ENCODE peak calls at places on chromosomes 7 and 10, in seven cellular contexts. Y, T, J, P, I, S and G are unnamed samples. For H3K27me3, the result is how much of the 10 kb centered on the place peaks cover.

GRCh38 chr10:123636598-123637325 is 29.4 kb upstream of the GPR26 start:
- DNase-seq in Y (no peak), T (no peak), J (no peak), P (no peak), I (no peak), S (no peak), G (no peak)

GRCh38 chr7:75534727-75535307 is 42.7 kb downstream of the SPDYE5 start:
- DNase-seq in Y (no peak), T (no peak), J (peak), P (no peak), I (no peak), S (no peak), G (no peak)

GRCh38 chr10:132130286-132131265 is 56.2 kb upstream of the DPYSL4 start:
- DNase-seq in Y (no peak), T (peak), J (no peak), P (no peak), I (no peak), S (no peak), G (peak)

GRCh38 chr10:77332256-77332655 is 305.4 kb downstream of the KCNMA1 start:
- DNase-seq in Y (no peak), T (no peak), J (no peak), P (no peak), I (no peak), S (no peak), G (no peak)

GRCh38 chr10:110425684-110426293 is 71.9 kb upstream of the DUSP5 start:
- DNase-seq in Y (no peak), T (no peak), J (peak), P (peak), I (no peak), S (no peak), G (no peak)

GRCh38 chr10:63157845-63158624 is 24.9 kb downstream of the NRBF2 start:
- DNase-seq in Y (peak), T (no peak), J (peak), P (peak), I (no peak), S (no peak), G (no peak)

GRCh38 chr10:126157127-126157526 is 231.2 kb downstream of the ADAM12 start:
- DNase-seq in Y (no peak), T (no peak), J (no peak), P (no peak), I (no peak), S (no peak), G (no peak)

GRCh38 chr7:14988941-14989340 is 86.4 kb upstream of the DGKB start:
- DNase-seq in Y (no peak), T (no peak), J (no peak), P (no peak), I (no peak), S (no peak), G (no peak)

GRCh38 chr7:155845226-155845625 is 33.0 kb upstream of the SHH start:
- DNase-seq in Y (no peak), T (no peak), J (no peak), P (no peak), I (no peak), S (no peak), G (no peak)

GRCh38 chr10:130719447-130719752 is 583.2 kb downstream of the GLRX3 start:
- DNase-seq in Y (no peak), T (no peak), J (no peak), P (no peak), I (no peak), S (no peak), G (no peak)

GRCh38 chr7:44320141-44320540 is 5.3 kb downstream of the CAMK2B start:
- DNase-seq in Y (no peak), T (no peak), J (no peak), P (no peak), I (no peak), S (no peak), G (no peak)

GRCh38 chr10:119480667-119481066 is 61.9 kb downstream of the RGS10 start:
- DNase-seq in Y (no peak), T (no peak), J (no peak), P (no peak), I (no peak), S (no peak), G (no peak)

GRCh38 chr7:107318523-107319160 is 149.8 kb downstream of the HBP1 start:
- DNase-seq in Y (no peak), T (no peak), J (peak), P (no peak), I (no peak), S (no peak), G (no peak)

GRCh38 chr7:89474456-89474855 is 678.9 kb upstream of the TEX47 start:
- DNase-seq in Y (no peak), T (no peak), J (no peak), P (no peak), I (no peak), S (no peak), G (no peak)

GRCh38 chr7:78924581-78924980 is 528.9 kb downstream of the MAGI2 start:
- DNase-seq in Y (no peak), T (no peak), J (peak), P (no peak), I (no peak), S (no peak), G (no peak)

GRCh38 chr10:106942035-106942662 is 222.4 kb downstream of the SORCS1 start:
- DNase-seq in Y (no peak), T (no peak), J (no peak), P (no peak), I (peak), S (peak), G (no peak)

GRCh38 chr10:79392506-79393176 is 45.4 kb downstream of the PPIF start:
- DNase-seq in Y (no peak), T (no peak), J (no peak), P (no peak), I (peak), S (peak), G (peak)

GRCh38 chr10:69685802-69686585 is 55.9 kb downstream of the FAM241B start:
- DNase-seq in Y (peak), T (peak), J (peak), P (peak), I (peak), S (peak), G (peak)

GRCh38 chr10:63209703-63210102 is 76.6 kb downstream of the NRBF2 start:
- DNase-seq in Y (no peak), T (no peak), J (no peak), P (no peak), I (no peak), S (no peak), G (no peak)

GRCh38 chr7:150784954-150785353 is 15.2 kb downstream of the TMEM176B start:
- DNase-seq in Y (no peak), T (no peak), J (no peak), P (no peak), I (no peak), S (peak), G (no peak)

GRCh38 chr10:24206926-24207701 is 1.8 kb upstream of the KIAA1217 start:
- DNase-seq in Y (no peak), T (no peak), J (no peak), P (no peak), I (no peak), S (no peak), G (no peak)

GRCh38 chr10:20737107-20737506 is 160.0 kb downstream of the NEBL start:
- DNase-seq in Y (no peak), T (no peak), J (no peak), P (no peak), I (no peak), S (no peak), G (no peak)

GRCh38 chr7:121748546-121748945 is 124.4 kb upstream of the PTPRZ1 start:
- DNase-seq in Y (no peak), T (no peak), J (no peak), P (no peak), I (no peak), S (no peak), G (no peak)

GRCh38 chr7:121744319-121744718 is 128.6 kb upstream of the PTPRZ1 start:
- DNase-seq in Y (no peak), T (no peak), J (no peak), P (no peak), I (no peak), S (no peak), G (no peak)

GRCh38 chr7:121745856-121746255 is 127.1 kb upstream of the PTPRZ1 start:
- DNase-seq in Y (no peak), T (no peak), J (no peak), P (no peak), I (no peak), S (no peak), G (no peak)

GRCh38 chr7:121741896-121742295 is 131.1 kb upstream of the PTPRZ1 start:
- DNase-seq in Y (no peak), T (no peak), J (peak), P (no peak), I (no peak), S (no peak), G (no peak)

DNA sequence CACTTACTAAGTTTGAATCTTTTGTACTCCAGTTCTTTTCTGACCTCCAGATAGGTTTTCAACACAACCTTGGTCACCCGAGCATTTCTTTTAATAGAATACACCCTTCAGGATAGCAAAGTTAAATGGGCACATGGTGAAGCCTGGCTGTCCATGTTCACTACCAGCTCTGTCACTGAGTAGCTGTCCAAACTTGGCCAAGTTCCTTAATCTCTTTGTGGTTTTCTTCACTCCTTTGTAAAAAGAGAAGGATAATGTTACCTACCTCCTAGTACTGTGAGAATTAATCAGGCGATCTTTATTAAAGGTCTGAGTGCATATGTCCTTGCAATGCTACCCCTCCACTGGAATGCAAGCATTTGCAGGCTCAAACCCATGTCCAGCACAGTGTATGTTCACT is 128.1 kb upstream of the PTPRZ1 start:
- DNase-seq in Y (no peak), T (no peak), J (no peak), P (no peak), I (no peak), S (no peak), G (no peak)
- H3K27me3 ChIP-seq in Y (under half), T (under half), J (under half), P (under half), I (under half), S (under half), G (under half)

GRCh38 chr7:140640727-140641531 is at the start of gene DENND2A:
- DNase-seq in Y (peak), T (peak), J (peak), P (no peak), I (peak), S (peak), G (peak)
- H3K27me3 ChIP-seq in Y (under half), T (half or more), J (under half), P (under half), I (under half), S (under half), G (under half)

GRCh38 chr10:122199070-122199469 is 72.0 kb upstream of the BTBD16 start:
- DNase-seq in Y (no peak), T (no peak), J (no peak), P (no peak), I (peak), S (no peak), G (peak)

GRCh38 chr10:122201401-122201800 is 69.7 kb upstream of the BTBD16 start:
- DNase-seq in Y (no peak), T (no peak), J (no peak), P (no peak), I (no peak), S (no peak), G (no peak)

GRCh38 chr10:122198631-122199030 is 72.5 kb upstream of the BTBD16 start:
- DNase-seq in Y (no peak), T (no peak), J (no peak), P (no peak), I (no peak), S (no peak), G (peak)

GRCh38 chr10:122197823-122198222 is 73.3 kb upstream of the BTBD16 start:
- DNase-seq in Y (no peak), T (no peak), J (no peak), P (no peak), I (no peak), S (no peak), G (no peak)

GRCh38 chr10:122199689-122200088 is 71.4 kb upstream of the BTBD16 start:
- DNase-seq in Y (no peak), T (no peak), J (no peak), P (no peak), I (no peak), S (no peak), G (no peak)
- H3K27me3 ChIP-seq in Y (under half), T (under half), J (under half), P (under half), I (under half), S (under half), G (under half)

DNA sequence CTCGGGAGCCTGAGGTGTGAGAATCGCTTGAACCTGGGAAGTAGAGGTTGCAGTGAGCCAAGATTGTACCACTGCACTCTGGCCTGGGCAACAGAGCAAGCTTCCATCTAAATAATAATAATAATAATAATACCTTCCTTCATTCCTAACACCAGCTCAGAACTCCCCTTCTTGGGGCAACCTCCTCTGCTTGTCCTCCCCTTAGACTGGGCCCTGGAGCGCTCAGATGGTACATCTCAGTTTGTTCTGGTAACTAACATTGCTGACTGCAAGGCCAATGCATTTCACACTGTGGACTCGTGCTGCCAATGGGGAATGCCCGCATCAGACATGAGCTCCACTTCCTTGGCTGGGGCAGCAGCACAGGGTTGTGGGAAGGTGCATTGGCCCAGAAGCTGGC is 77.6 kb downstream of the C10orf105 start:
- DNase-seq in Y (no peak), T (no peak), J (no peak), P (no peak), I (no peak), S (no peak), G (no peak)
- H3K27me3 ChIP-seq in Y (under half), T (under half), J (under half), P (under half), I (under half), S (under half), G (under half)